ENCODE peak calls at places on chromosomes 13 and 19, in eight cellular contexts. T is cardiac muscle cell, O is colonic mucosa, H is psoas muscle, U is sigmoid colon, P is esophagus squamous epithelium, F is OCI-LY7, X is thoracic aorta. K is an unnamed sample.

GRCh38 chr13:23867027-23867491 is 22.1 kb downstream of the MIPEP start:
- DNase-seq in U (no peak), O (no peak), T (peak; percentile 43), X (no peak), F (no peak), P (no peak), H (no peak), K (no peak)

GRCh38 chr19:7224205-7224833 is 69.9 kb downstream of the INSR start:
- DNase-seq in T (peak; percentile 80), X (no peak), O (peak; percentile 65), U (peak; percentile 90), H (no peak), F (no peak), P (no peak), K (peak; percentile 50)

GRCh38 chr13:31096624-31097302 is 64.9 kb downstream of the HSPH1 start:
- DNase-seq in O (peak; percentile 61), F (no peak), P (no peak), T (no peak), H (no peak), X (no peak), U (no peak), K (no peak)

GRCh38 chr19:51259348-51260245 is 8.7 kb downstream of the SIGLECL1 start:
- DNase-seq in H (no peak), U (no peak), F (peak; percentile 37), P (no peak), T (peak; percentile 54), O (peak; percentile 20), X (no peak), K (no peak)

GRCh38 chr19:38229585-38230073 is 5.6 kb upstream of the DPF1 start:
- DNase-seq in P (no peak), H (peak; percentile 69), F (peak; percentile 96), T (peak; percentile 92), O (no peak), U (no peak), X (no peak), K (peak; percentile 37)

GRCh38 chr13:106467406-106468122 is 67.9 kb downstream of the EFNB2 start:
- DNase-seq in X (no peak), U (no peak), P (no peak), T (no peak), F (no peak), H (no peak), O (no peak), K (no peak)

GRCh38 chr13:97274782-97275252 is 52.7 kb downstream of the MBNL2 start:
- DNase-seq in P (no peak), F (no peak), U (no peak), H (no peak), O (no peak), T (peak; percentile 70), X (no peak), K (no peak)

GRCh38 chr19:17510220-17510993 is 1.0 kb upstream of the PGLS start:
- DNase-seq in U (no peak), X (no peak), F (peak; percentile 27), P (no peak), O (no peak), H (no peak), T (peak; percentile 28), K (no peak)

GRCh38 chr13:98480915-98481510 is 95.9 kb downstream of the STK24 start:
- DNase-seq in F (peak; percentile 19), X (no peak), P (no peak), O (no peak), T (peak; percentile 21), U (peak; percentile 82), H (no peak), K (no peak)

GRCh38 chr19:57363734-57364181 is 407 bp downstream of the TRAPPC2B start:
- DNase-seq in T (peak; percentile 20), P (no peak), U (no peak), H (peak; percentile 56), F (peak; percentile 17), O (no peak), X (no peak), K (no peak)

GRCh38 chr19:14361824-14362223 is 19.4 kb upstream of the ADGRE5 start:
- DNase-seq in H (no peak), O (no peak), P (no peak), T (peak; percentile 63), F (peak; percentile 57), U (no peak), X (no peak), K (no peak)

GRCh38 chr13:33634526-33635111 is 183.3 kb upstream of the RFC3 start:
- DNase-seq in X (no peak), U (no peak), T (peak; percentile 73), P (no peak), O (no peak), H (peak; percentile 45), F (no peak), K (no peak)
- TF ChIP-seq CTCF in X (no peak), U (no peak), T (no peak), P (no peak), O (no peak), H (no peak), F (no peak), K (no peak)

GRCh38 chr19:42130254-42130573 is 2.0 kb downstream of the POU2F2 start:
- DNase-seq in X (no peak), O (no peak), H (no peak), F (no peak), P (no peak), U (no peak), T (no peak), K (no peak)

GRCh38 chr19:42132030-42132628 is at the start of gene POU2F2:
- DNase-seq in P (no peak), T (no peak), H (peak; percentile 55), X (no peak), O (peak; percentile 55), F (peak; percentile 92), U (no peak), K (peak; percentile 30)

GRCh38 chr19:42134671-42135070 is 2.4 kb upstream of the POU2F2 start:
- DNase-seq in O (no peak), F (no peak), H (no peak), X (no peak), T (no peak), P (no peak), U (no peak), K (no peak)

GRCh38 chr19:42131149-42132029 is 857 bp downstream of the POU2F2 start:
- DNase-seq in T (no peak), P (no peak), O (no peak), H (peak; percentile 15), U (no peak), X (no peak), F (peak; percentile 20), K (no peak)

GRCh38 chr19:42132851-42133528 is 744 bp upstream of the POU2F2 start:
- DNase-seq in O (peak; percentile 69), P (no peak), H (peak; percentile 80), U (peak; percentile 72), F (peak; percentile 92), X (no peak), T (peak; percentile 44), K (peak; percentile 51)
- H3K27ac ChIP-seq in O (peak overlapping the region; percentile 20), P (peak overlapping the region; percentile 33), H (no peak overlapping the region), U (no peak overlapping the region), F (peak overlapping the region; percentile 93), X (no peak overlapping the region), T (no peak overlapping the region), K (no peak overlapping the region)

GRCh38 chr13:51583469-51583874 is 790 bp upstream of the WDFY2 start:
- DNase-seq in T (no peak), X (no peak), O (no peak), U (no peak), F (no peak), P (no peak), H (no peak), K (no peak)

GRCh38 chr13:51585234-51585672 is 991 bp downstream of the WDFY2 start:
- DNase-seq in H (no peak), P (no peak), F (peak; percentile 18), X (no peak), T (peak; percentile 45), O (no peak), U (no peak), K (no peak)

GRCh38 chr13:51585696-51586095 is 1.4 kb downstream of the WDFY2 start:
- DNase-seq in H (no peak), U (no peak), P (no peak), X (no peak), F (peak; percentile 26), O (no peak), T (peak; percentile 25), K (no peak)

GRCh38 chr13:51584731-51585191 is 499 bp downstream of the WDFY2 start:
- DNase-seq in O (peak; percentile 63), H (no peak), P (peak; percentile 69), F (peak; percentile 85), X (peak; percentile 15), U (peak; percentile 84), T (peak; percentile 58), K (peak; percentile 63)

DNA sequence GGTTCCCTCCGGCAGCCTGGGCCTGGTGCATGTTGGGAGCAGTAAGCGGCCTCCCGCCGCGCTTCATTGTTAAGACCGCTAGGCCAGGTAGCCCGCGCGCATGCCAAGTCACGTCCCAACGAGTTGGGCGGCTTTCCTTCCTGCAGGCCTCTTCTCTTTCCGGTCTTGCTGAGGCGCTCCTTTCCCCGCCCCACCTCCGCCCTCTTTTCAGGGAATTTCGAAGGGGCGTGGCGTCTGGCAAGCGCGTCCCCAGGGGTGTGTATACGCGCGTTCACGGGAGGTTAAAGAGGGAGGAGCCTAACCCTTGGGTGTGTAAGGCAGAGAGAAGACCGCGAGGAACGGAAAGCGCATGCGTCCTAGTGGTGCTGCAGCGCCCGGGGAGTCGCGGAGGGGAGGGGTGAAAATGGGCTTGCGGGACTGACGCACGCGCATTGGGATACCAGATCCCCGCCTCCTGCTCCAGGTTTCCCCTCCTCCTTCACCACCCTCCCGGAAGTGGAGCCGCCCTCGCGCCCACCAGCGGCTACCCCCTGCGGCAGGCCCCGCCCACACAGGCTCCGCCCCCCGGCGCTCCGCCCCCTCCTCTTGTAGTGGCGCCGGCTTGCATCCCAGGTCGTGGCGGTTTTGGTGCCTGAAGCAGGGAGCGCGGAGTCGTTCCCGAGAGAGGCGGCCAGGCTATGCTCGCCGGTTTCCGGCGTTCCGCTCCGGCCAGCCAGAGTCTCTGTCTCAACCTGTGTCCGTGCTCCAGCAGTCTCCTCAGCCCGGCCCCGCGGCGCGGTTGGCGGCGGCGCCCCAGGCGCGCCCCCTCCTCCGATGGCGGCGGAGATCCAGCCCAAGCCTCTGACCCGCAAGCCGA is at the start of gene WDFY2:
- DNase-seq in X (peak; percentile 99), H (peak; percentile 100), F (peak; percentile 99), U (peak; percentile 100), O (peak; percentile 100), P (peak; percentile 100), T (peak; percentile 100), K (peak; percentile 100)
- TF ChIP-seq CTCF in X (no peak), H (no peak), F (peak; percentile 43), U (no peak), O (no peak), P (peak; percentile 39), T (no peak), K (no peak)

GRCh38 chr13:114234645-114235421 is at the start of gene CDC16:
- DNase-seq in P (peak; percentile 57), F (peak; percentile 88), T (peak; percentile 94), H (peak; percentile 96), U (peak; percentile 96), X (peak; percentile 75), O (peak; percentile 96), K (peak; percentile 94)

GRCh38 chr13:114234266-114234644 is 442 bp upstream of the CDC16 start:
- DNase-seq in U (no peak), F (no peak), X (no peak), O (no peak), P (no peak), H (no peak), T (no peak), K (no peak)

GRCh38 chr13:114237415-114238112 is 2.9 kb downstream of the CDC16 start:
- DNase-seq in T (no peak), X (no peak), U (no peak), P (no peak), H (no peak), F (no peak), O (no peak), K (no peak)

GRCh38 chr13:114236224-114236623 is 1.5 kb downstream of the CDC16 start:
- DNase-seq in H (no peak), U (no peak), X (no peak), O (no peak), T (no peak), P (no peak), F (no peak), K (no peak)

GRCh38 chr13:114235697-114236096 is 1.0 kb downstream of the CDC16 start:
- DNase-seq in P (no peak), U (no peak), X (no peak), O (no peak), F (no peak), H (no peak), T (no peak), K (no peak)
- H3K27ac ChIP-seq in P (peak overlapping the region; percentile 91), U (peak overlapping the region; percentile 86), X (peak overlapping the region; percentile 72), O (no peak overlapping the region), F (peak overlapping the region; percentile 64), H (peak overlapping the region; percentile 85), T (no peak overlapping the region), K (no peak overlapping the region)